ENCODE peak calls at places on chromosomes 12 and 14, in six cellular contexts. K is left lobe of liver, P is SW 1271, L is T-helper 2 cell, D is MCF 10A, Y is iPS DF 19.7. E is an unnamed sample.

GRCh38 chr14:46686652-46687051 is 35.1 kb upstream of the RPL10L start:
- DNase-seq in K (no peak), P (no peak), L (no peak), D (peak), Y (no peak), E (no peak)

GRCh38 chr14:89061696-89062095 is 237.2 kb downstream of the TTC8 start:
- DNase-seq in K (no peak), P (no peak), L (no peak), D (no peak), Y (no peak), E (no peak)

GRCh38 chr14:92677955-92678354 is 70.5 kb downstream of the LGMN start:
- DNase-seq in K (no peak), P (no peak), L (no peak), D (no peak), Y (no peak), E (no peak)

GRCh38 chr14:91647817-91648216 is 84.1 kb downstream of the CATSPERB start:
- DNase-seq in K (no peak), P (no peak), L (no peak), D (no peak), Y (no peak), E (no peak)

GRCh38 chr14:104582005-104582404 is 2.4 kb downstream of the C14orf180 start:
- DNase-seq in K (no peak), P (no peak), L (no peak), D (no peak), Y (no peak), E (no peak)

GRCh38 chr12:94175763-94176660 is 27.6 kb downstream of the PLXNC1 start:
- DNase-seq in K (no peak), P (no peak), L (no peak), D (peak), Y (no peak), E (no peak)

GRCh38 chr12:123990512-123990911 is 17.5 kb downstream of the ZNF664 start:
- DNase-seq in K (no peak), P (no peak), L (no peak), D (no peak), Y (no peak), E (no peak)

GRCh38 chr12:101828463-101829196 is 2.1 kb downstream of the GNPTAB start:
- DNase-seq in K (no peak), P (no peak), L (no peak), D (no peak), Y (no peak), E (no peak)

GRCh38 chr14:59028476-59029202 is 159.8 kb upstream of the DAAM1 start:
- DNase-seq in K (peak), P (peak), L (no peak), D (peak), Y (no peak), E (peak)

GRCh38 chr12:100987552-100988277 is 193.1 kb downstream of the ANO4 start:
- DNase-seq in K (no peak), P (no peak), L (no peak), D (peak), Y (no peak), E (no peak)

GRCh38 chr12:93090768-93091172 is 161.7 kb upstream of the EEA1 start:
- DNase-seq in K (no peak), P (no peak), L (no peak), D (peak), Y (no peak), E (no peak)

GRCh38 chr12:80580254-80580653 is 127.2 kb upstream of the MYF6 start:
- DNase-seq in K (no peak), P (peak), L (no peak), D (peak), Y (no peak), E (no peak)

GRCh38 chr14:104777808-104778249 is 17.7 kb downstream of the AKT1 start:
- DNase-seq in K (no peak), P (no peak), L (no peak), D (no peak), Y (no peak), E (no peak)

GRCh38 chr12:54240971-54241588 is 38.8 kb downstream of the CBX5 start:
- DNase-seq in K (no peak), P (no peak), L (no peak), D (no peak), Y (no peak), E (no peak)

GRCh38 chr12:65892905-65893304 is 68.6 kb downstream of the HMGA2 start:
- DNase-seq in K (no peak), P (peak), L (no peak), D (peak), Y (no peak), E (no peak)

GRCh38 chr14:97592341-97592980 is 795.3 kb downstream of the VRK1 start:
- DNase-seq in K (no peak), P (no peak), L (no peak), D (no peak), Y (no peak), E (no peak)

GRCh38 chr14:93977790-93978581 is 1.6 kb upstream of the ASB2 start:
- DNase-seq in K (no peak), P (no peak), L (peak), D (no peak), Y (no peak), E (no peak)

GRCh38 chr12:50087995-50088394 is 2.9 kb downstream of the SMARCD1 start:
- DNase-seq in K (no peak), P (no peak), L (no peak), D (peak), Y (no peak), E (peak)

GRCh38 chr12:57528176-57528575 is 5.6 kb downstream of the MBD6 start:
- DNase-seq in K (no peak), P (no peak), L (no peak), D (no peak), Y (no peak), E (no peak)

GRCh38 chr14:104387000-104387384 is 192.6 kb upstream of the C14orf180 start:
- DNase-seq in K (peak), P (no peak), L (no peak), D (no peak), Y (no peak), E (no peak)

GRCh38 chr14:50222061-50222613 is 9.2 kb downstream of the SOS2 start:
- DNase-seq in K (no peak), P (no peak), L (no peak), D (no peak), Y (no peak), E (no peak)

GRCh38 chr14:60250318-60251035 is 1.5 kb downstream of the PPM1A start:
- DNase-seq in K (no peak), P (no peak), L (no peak), D (peak), Y (no peak), E (no peak)

GRCh38 chr12:105672576-105672975 is 342.1 kb downstream of the C12orf75 start:
- DNase-seq in K (peak), P (no peak), L (no peak), D (no peak), Y (no peak), E (no peak)

GRCh38 chr12:26112232-26112631 is 12.6 kb downstream of the BHLHE41 start:
- DNase-seq in K (no peak), P (no peak), L (no peak), D (no peak), Y (no peak), E (no peak)

GRCh38 chr12:89328483-89329030 is 23.7 kb downstream of the DUSP6 start:
- DNase-seq in K (no peak), P (no peak), L (no peak), D (no peak), Y (no peak), E (no peak)

GRCh38 chr12:66624806-66625205 is 54.1 kb downstream of the GRIP1 start:
- DNase-seq in K (no peak), P (no peak), L (no peak), D (no peak), Y (no peak), E (no peak)

GRCh38 chr12:56189336-56189917 is at the start of gene SMARCC2:
- DNase-seq in K (peak), P (peak), L (peak), D (peak), Y (peak), E (peak)

GRCh38 chr12:52752516-52752915 is 24.6 kb downstream of the KRT76 start:
- DNase-seq in K (no peak), P (no peak), L (no peak), D (no peak), Y (no peak), E (no peak)

GRCh38 chr12:78120866-78121590 is 290.3 kb downstream of the NAV3 start:
- DNase-seq in K (no peak), P (no peak), L (no peak), D (peak), Y (no peak), E (peak)

GRCh38 chr14:89826581-89826980 is 127.9 kb downstream of the EFCAB11 start:
- DNase-seq in K (no peak), P (no peak), L (no peak), D (no peak), Y (no peak), E (no peak)

GRCh38 chr14:55756563-55756962 is 176.6 kb downstream of the KTN1 start:
- DNase-seq in K (no peak), P (no peak), L (no peak), D (no peak), Y (no peak), E (no peak)

GRCh38 chr12:39830862-39831520 is 211.4 kb upstream of the ABCD2 start:
- DNase-seq in K (no peak), P (no peak), L (no peak), D (no peak), Y (no peak), E (no peak)

GRCh38 chr14:31990959-31991541 is 86.1 kb upstream of the ARHGAP5 start:
- DNase-seq in K (no peak), P (no peak), L (no peak), D (no peak), Y (no peak), E (no peak)

GRCh38 chr12:65574867-65575266 is 249.4 kb upstream of the HMGA2 start:
- DNase-seq in K (no peak), P (no peak), L (no peak), D (no peak), Y (no peak), E (no peak)

GRCh38 chr12:109762673-109763191 is 49.1 kb downstream of the FAM222A start:
- DNase-seq in K (peak), P (no peak), L (no peak), D (no peak), Y (no peak), E (no peak)

GRCh38 chr12:98238513-98238912 is 276.9 kb upstream of the TMPO start:
- DNase-seq in K (no peak), P (no peak), L (no peak), D (peak), Y (no peak), E (no peak)

GRCh38 chr12:49646871-49647270 is 23.5 kb downstream of the PRPF40B start:
- DNase-seq in K (no peak), P (no peak), L (no peak), D (no peak), Y (no peak), E (no peak)

GRCh38 chr12:753401-754237 is 1.2 kb downstream of the WNK1 start:
- DNase-seq in K (peak), P (no peak), L (peak), D (peak), Y (no peak), E (no peak)

GRCh38 chr12:81147286-81147919 is 69.5 kb downstream of the ACSS3 start:
- DNase-seq in K (no peak), P (no peak), L (no peak), D (no peak), Y (no peak), E (no peak)

GRCh38 chr14:68065322-68065721 is 245.7 kb downstream of the RAD51B start:
- DNase-seq in K (no peak), P (no peak), L (no peak), D (no peak), Y (no peak), E (no peak)